ENCODE peak calls at places on chromosomes 5 and 9, in nine cellular contexts. One of them, this sample, is unnamed.

GRCh38 chr5:136082390-136083193 is 50.1 kb upstream of the SMAD5 start:
- DNase-seq in endothelial cell: peak
- DNase-seq in HAP-1: peak
- DNase-seq in activated CD8-positive, alpha-beta memory T cell treated with anti-CD3 and anti-CD28 coated beads for 4 hours: peak
- DNase-seq in T-cell: peak
- DNase-seq in colonic mucosa: peak
- DNase-seq in lower leg skin: peak
- DNase-seq in CD8-positive, alpha-beta T cell: peak
- DNase-seq in GM12891: peak
- DNase-seq in this sample: peak

GRCh38 chr5:157602505-157602904 is 26.9 kb upstream of the ADAM19 start:
- DNase-seq in endothelial cell: no peak
- DNase-seq in HAP-1: no peak
- DNase-seq in activated CD8-positive, alpha-beta memory T cell treated with anti-CD3 and anti-CD28 coated beads for 4 hours: no peak
- DNase-seq in T-cell: no peak
- DNase-seq in colonic mucosa: no peak
- DNase-seq in lower leg skin: no peak
- DNase-seq in CD8-positive, alpha-beta T cell: no peak
- DNase-seq in GM12891: no peak
- DNase-seq in this sample: no peak

GRCh38 chr9:103757062-103757461 is 337.0 kb upstream of the SMC2 start:
- DNase-seq in endothelial cell: no peak
- DNase-seq in HAP-1: peak
- DNase-seq in activated CD8-positive, alpha-beta memory T cell treated with anti-CD3 and anti-CD28 coated beads for 4 hours: no peak
- DNase-seq in T-cell: no peak
- DNase-seq in colonic mucosa: no peak
- DNase-seq in lower leg skin: no peak
- DNase-seq in CD8-positive, alpha-beta T cell: no peak
- DNase-seq in GM12891: no peak
- DNase-seq in this sample: no peak

GRCh38 chr5:125559296-125559695 is 812.9 kb upstream of the ZNF608 start:
- DNase-seq in endothelial cell: no peak
- DNase-seq in HAP-1: no peak
- DNase-seq in activated CD8-positive, alpha-beta memory T cell treated with anti-CD3 and anti-CD28 coated beads for 4 hours: no peak
- DNase-seq in T-cell: no peak
- DNase-seq in colonic mucosa: no peak
- DNase-seq in lower leg skin: no peak
- DNase-seq in CD8-positive, alpha-beta T cell: no peak
- DNase-seq in GM12891: no peak
- DNase-seq in this sample: no peak

GRCh38 chr9:83992407-83992806 is 11.8 kb downstream of the RMI1 start:
- DNase-seq in endothelial cell: no peak
- DNase-seq in HAP-1: no peak
- DNase-seq in activated CD8-positive, alpha-beta memory T cell treated with anti-CD3 and anti-CD28 coated beads for 4 hours: no peak
- DNase-seq in T-cell: no peak
- DNase-seq in colonic mucosa: no peak
- DNase-seq in lower leg skin: no peak
- DNase-seq in CD8-positive, alpha-beta T cell: no peak
- DNase-seq in GM12891: no peak
- DNase-seq in this sample: no peak

GRCh38 chr9:81826541-81826906 is 101.7 kb upstream of the SPATA31D4 start:
- DNase-seq in endothelial cell: no peak
- DNase-seq in HAP-1: no peak
- DNase-seq in activated CD8-positive, alpha-beta memory T cell treated with anti-CD3 and anti-CD28 coated beads for 4 hours: no peak
- DNase-seq in T-cell: no peak
- DNase-seq in colonic mucosa: no peak
- DNase-seq in lower leg skin: peak
- DNase-seq in CD8-positive, alpha-beta T cell: no peak
- DNase-seq in GM12891: no peak
- DNase-seq in this sample: no peak

GRCh38 chr9:14843163-14843562 is 67.1 kb downstream of the FREM1 start:
- DNase-seq in endothelial cell: no peak
- DNase-seq in HAP-1: no peak
- DNase-seq in activated CD8-positive, alpha-beta memory T cell treated with anti-CD3 and anti-CD28 coated beads for 4 hours: no peak
- DNase-seq in T-cell: no peak
- DNase-seq in colonic mucosa: no peak
- DNase-seq in lower leg skin: no peak
- DNase-seq in CD8-positive, alpha-beta T cell: no peak
- DNase-seq in GM12891: no peak
- DNase-seq in this sample: no peak

GRCh38 chr5:160213537-160213936 is 15.8 kb upstream of the FABP6 start:
- DNase-seq in endothelial cell: no peak
- DNase-seq in HAP-1: no peak
- DNase-seq in activated CD8-positive, alpha-beta memory T cell treated with anti-CD3 and anti-CD28 coated beads for 4 hours: no peak
- DNase-seq in T-cell: no peak
- DNase-seq in colonic mucosa: no peak
- DNase-seq in lower leg skin: no peak
- DNase-seq in CD8-positive, alpha-beta T cell: no peak
- DNase-seq in GM12891: no peak
- DNase-seq in this sample: no peak

GRCh38 chr5:12023614-12024241 is 119.5 kb upstream of the CTNND2 start:
- DNase-seq in endothelial cell: peak
- DNase-seq in HAP-1: peak
- DNase-seq in activated CD8-positive, alpha-beta memory T cell treated with anti-CD3 and anti-CD28 coated beads for 4 hours: no peak
- DNase-seq in T-cell: no peak
- DNase-seq in colonic mucosa: no peak
- DNase-seq in lower leg skin: no peak
- DNase-seq in CD8-positive, alpha-beta T cell: no peak
- DNase-seq in GM12891: no peak
- DNase-seq in this sample: no peak

GRCh38 chr5:84384604-84385575 is at the start of gene EDIL3:
- DNase-seq in endothelial cell: peak
- DNase-seq in HAP-1: peak
- DNase-seq in activated CD8-positive, alpha-beta memory T cell treated with anti-CD3 and anti-CD28 coated beads for 4 hours: no peak
- DNase-seq in T-cell: no peak
- DNase-seq in colonic mucosa: peak
- DNase-seq in lower leg skin: no peak
- DNase-seq in CD8-positive, alpha-beta T cell: no peak
- DNase-seq in GM12891: no peak
- DNase-seq in this sample: peak

GRCh38 chr5:50709471-50709870 is 43.0 kb downstream of the PARP8 start:
- DNase-seq in endothelial cell: no peak
- DNase-seq in HAP-1: peak
- DNase-seq in activated CD8-positive, alpha-beta memory T cell treated with anti-CD3 and anti-CD28 coated beads for 4 hours: no peak
- DNase-seq in T-cell: no peak
- DNase-seq in colonic mucosa: no peak
- DNase-seq in lower leg skin: no peak
- DNase-seq in CD8-positive, alpha-beta T cell: no peak
- DNase-seq in GM12891: no peak
- DNase-seq in this sample: no peak

GRCh38 chr9:86202338-86202882 is 57.0 kb downstream of the C9orf153 start:
- DNase-seq in endothelial cell: peak
- DNase-seq in HAP-1: peak
- DNase-seq in activated CD8-positive, alpha-beta memory T cell treated with anti-CD3 and anti-CD28 coated beads for 4 hours: no peak
- DNase-seq in T-cell: no peak
- DNase-seq in colonic mucosa: no peak
- DNase-seq in lower leg skin: no peak
- DNase-seq in CD8-positive, alpha-beta T cell: peak
- DNase-seq in GM12891: peak
- DNase-seq in this sample: peak